ENCODE peak calls at places on chromosomes 6 and 20, in five cellular contexts. One of them, this sample, is unnamed.
A peak's percentile ranks its signal among the peaks of the same experiment; 100 is the strongest.

GRCh38 chr6:149137594-149137993 is 179.9 kb upstream of the TAB2 start:
- DNase-seq in A549: no peak
- DNase-seq in SK-N-SH: no peak
- DNase-seq in K562: no peak
- DNase-seq in HCT116: no peak
- DNase-seq in this sample: no peak

GRCh38 chr6:104958720-104959452 is 2.0 kb downstream of the LIN28B start:
- DNase-seq in A549: peak; percentile 57
- DNase-seq in SK-N-SH: no peak
- DNase-seq in K562: peak; percentile 31
- DNase-seq in HCT116: peak; percentile 0
- DNase-seq in this sample: peak; percentile 68

GRCh38 chr6:140082867-140083297 is 708.4 kb upstream of the CITED2 start:
- DNase-seq in A549: no peak
- DNase-seq in SK-N-SH: no peak
- DNase-seq in K562: no peak
- DNase-seq in HCT116: no peak
- DNase-seq in this sample: no peak

GRCh38 chr20:3714092-3714491 is 1.7 kb upstream of the SIGLEC1 start:
- DNase-seq in A549: no peak
- DNase-seq in SK-N-SH: no peak
- DNase-seq in K562: no peak
- DNase-seq in HCT116: no peak
- DNase-seq in this sample: no peak

GRCh38 chr6:145241039-145241438 is 494.3 kb downstream of the EPM2A start:
- DNase-seq in A549: peak; percentile 57
- DNase-seq in SK-N-SH: no peak
- DNase-seq in K562: no peak
- DNase-seq in HCT116: no peak
- DNase-seq in this sample: peak; percentile 26

GRCh38 chr20:49045440-49046086 is 549 bp upstream of the CSE1L start:
- DNase-seq in A549: no peak
- DNase-seq in SK-N-SH: peak; percentile 25
- DNase-seq in K562: peak; percentile 25
- DNase-seq in HCT116: no peak
- DNase-seq in this sample: peak; percentile 29

GRCh38 chr6:43767553-43768505 is 2.2 kb upstream of the VEGFA start:
- DNase-seq in A549: no peak
- DNase-seq in SK-N-SH: no peak
- DNase-seq in K562: no peak
- DNase-seq in HCT116: no peak
- DNase-seq in this sample: no peak

GRCh38 chr20:61253264-61253639 is 1.2 kb downstream of the CDH4 start:
- DNase-seq in A549: peak; percentile 45
- DNase-seq in SK-N-SH: peak; percentile 69
- DNase-seq in K562: no peak
- DNase-seq in HCT116: no peak
- DNase-seq in this sample: no peak

GRCh38 chr6:47094351-47094925 is 52.3 kb upstream of the ADGRF1 start:
- DNase-seq in A549: no peak
- DNase-seq in SK-N-SH: no peak
- DNase-seq in K562: no peak
- DNase-seq in HCT116: no peak
- DNase-seq in this sample: peak; percentile 97

GRCh38 chr6:113886512-113886911 is 29.4 kb downstream of the MARCKS start:
- DNase-seq in A549: no peak
- DNase-seq in SK-N-SH: no peak
- DNase-seq in K562: no peak
- DNase-seq in HCT116: no peak
- DNase-seq in this sample: no peak

GRCh38 chr6:152981989-152982767 is 663 bp downstream of the FBXO5 start:
- DNase-seq in A549: no peak
- DNase-seq in SK-N-SH: peak; percentile 66
- DNase-seq in K562: peak; percentile 57
- DNase-seq in HCT116: no peak
- DNase-seq in this sample: no peak

GRCh38 chr6:1286972-1287600 is 24.8 kb upstream of the FOXQ1 start:
- DNase-seq in A549: peak; percentile 67
- DNase-seq in SK-N-SH: no peak
- DNase-seq in K562: no peak
- DNase-seq in HCT116: peak; percentile 19
- DNase-seq in this sample: no peak

GRCh38 chr20:63837475-63837874 is 6.4 kb upstream of the ZBTB46 start:
- DNase-seq in A549: no peak
- DNase-seq in SK-N-SH: no peak
- DNase-seq in K562: no peak
- DNase-seq in HCT116: no peak
- DNase-seq in this sample: no peak

GRCh38 chr20:50389437-50389807 is 120.8 kb upstream of the PTPN1 start:
- DNase-seq in A549: no peak
- DNase-seq in SK-N-SH: no peak
- DNase-seq in K562: no peak
- DNase-seq in HCT116: no peak
- DNase-seq in this sample: peak; percentile 99

GRCh38 chr6:2827112-2827511 is 14.6 kb downstream of the SERPINB1 start:
- DNase-seq in A549: no peak
- DNase-seq in SK-N-SH: no peak
- DNase-seq in K562: no peak
- DNase-seq in HCT116: no peak
- DNase-seq in this sample: no peak

GRCh38 chr6:70819715-70820114 is 137.1 kb downstream of the B3GAT2 start:
- DNase-seq in A549: no peak
- DNase-seq in SK-N-SH: no peak
- DNase-seq in K562: no peak
- DNase-seq in HCT116: no peak
- DNase-seq in this sample: no peak

GRCh38 chr6:118894425-118895240 is 681 bp downstream of the ASF1A start:
- DNase-seq in A549: peak; percentile 45
- DNase-seq in SK-N-SH: peak; percentile 81
- DNase-seq in K562: peak; percentile 70
- DNase-seq in HCT116: no peak
- DNase-seq in this sample: peak; percentile 10

GRCh38 chr6:106572875-106573575 is 56.3 kb downstream of the RTN4IP1 start:
- DNase-seq in A549: no peak
- DNase-seq in SK-N-SH: no peak
- DNase-seq in K562: no peak
- DNase-seq in HCT116: no peak
- DNase-seq in this sample: no peak

GRCh38 chr6:77030929-77031674 is 432.2 kb downstream of the HTR1B start:
- DNase-seq in A549: no peak
- DNase-seq in SK-N-SH: no peak
- DNase-seq in K562: no peak
- DNase-seq in HCT116: no peak
- DNase-seq in this sample: no peak

GRCh38 chr6:31010393-31011060 is at the start of gene MUC22:
- DNase-seq in A549: no peak
- DNase-seq in SK-N-SH: no peak
- DNase-seq in K562: no peak
- DNase-seq in HCT116: no peak
- DNase-seq in this sample: no peak

GRCh38 chr6:44395501-44395900 is 8.0 kb downstream of the CDC5L start:
- DNase-seq in A549: no peak
- DNase-seq in SK-N-SH: no peak
- DNase-seq in K562: no peak
- DNase-seq in HCT116: no peak
- DNase-seq in this sample: no peak

DNA sequence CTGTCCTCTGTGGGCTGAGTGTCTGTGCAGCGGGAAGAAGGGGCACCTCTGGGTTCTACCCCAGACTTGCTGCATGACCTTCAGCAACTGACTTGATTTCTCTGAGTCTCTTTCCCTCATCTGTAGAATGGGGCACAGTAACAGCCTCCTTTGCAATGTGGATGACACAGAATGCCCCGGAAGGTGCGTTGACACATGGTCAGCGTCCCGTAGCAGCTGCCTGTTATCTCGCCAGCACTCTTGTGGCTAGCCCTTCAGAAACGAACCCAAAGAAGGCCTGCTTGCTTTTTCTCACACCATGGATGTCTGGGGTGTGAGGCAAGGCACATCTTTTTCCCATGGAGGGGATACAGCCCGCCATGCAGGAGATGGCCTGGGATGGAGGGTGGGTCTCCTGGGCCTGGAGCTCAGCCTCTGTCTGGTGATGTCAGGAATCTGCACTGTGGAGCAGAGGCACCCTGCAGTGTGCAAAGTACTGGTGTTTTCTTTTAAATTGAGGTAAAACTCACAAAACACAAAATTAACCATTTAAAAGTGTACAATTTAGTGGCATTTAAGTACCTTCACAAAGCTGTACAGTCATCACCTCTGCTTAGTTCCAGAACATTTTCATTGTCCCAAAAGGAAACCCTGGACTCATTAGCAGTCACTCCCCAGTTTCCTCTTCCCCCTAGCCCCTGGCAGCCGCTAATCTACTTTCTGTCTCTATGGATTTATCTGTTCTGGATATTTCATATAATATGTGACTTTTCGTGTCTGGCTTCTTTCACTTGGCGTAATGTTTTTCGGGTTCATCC is 59.8 kb upstream of the FAM83D start:
- DNase-seq in A549: no peak
- DNase-seq in SK-N-SH: peak; percentile 57
- DNase-seq in K562: no peak
- DNase-seq in HCT116: no peak
- DNase-seq in this sample: no peak
- TF ChIP-seq MAX in A549: no peak
- TF ChIP-seq MAX in SK-N-SH: no peak
- TF ChIP-seq MAX in K562: peak; percentile 68
- TF ChIP-seq MAX in HCT116: no peak
- TF ChIP-seq MAX in this sample: no peak

DNA sequence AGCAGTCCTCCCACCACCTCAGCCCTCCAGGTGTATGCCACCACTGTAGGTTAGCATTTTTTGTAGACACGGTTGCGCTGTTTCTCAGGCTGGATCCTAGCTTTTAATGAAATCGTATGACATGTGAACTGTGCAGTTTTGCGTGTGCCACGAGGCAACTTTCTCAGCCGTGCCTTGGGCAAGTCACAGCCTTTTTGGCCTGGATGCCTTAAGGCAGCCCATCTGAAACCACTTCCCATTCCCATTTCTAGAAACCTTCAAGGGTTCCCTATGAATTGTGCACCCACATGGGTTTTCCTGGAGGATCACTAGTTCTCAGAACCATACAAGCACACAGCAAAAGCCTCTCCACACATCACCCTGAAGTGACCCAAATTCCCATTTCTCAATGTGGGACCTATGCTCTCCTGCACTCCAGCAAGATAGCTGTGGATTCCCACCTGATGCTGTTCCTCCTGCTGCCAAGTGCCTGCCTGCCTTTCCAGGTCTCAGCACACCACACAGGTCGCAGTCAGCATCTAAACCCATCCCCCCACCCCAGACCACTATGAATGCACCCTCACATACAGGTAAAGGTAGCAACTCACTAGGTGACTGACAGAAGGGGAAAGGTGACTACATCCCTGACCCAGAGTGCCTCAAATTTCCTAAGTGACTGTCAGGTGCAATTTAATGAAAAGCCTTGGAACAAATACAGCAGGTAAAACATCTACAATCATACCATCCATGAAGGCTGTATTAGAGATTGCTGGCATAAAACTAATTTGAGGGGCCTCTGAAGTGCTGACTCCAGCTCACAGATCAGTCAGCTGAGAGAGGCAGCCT is 28.8 kb downstream of the SNX5 start:
- DNase-seq in A549: no peak
- DNase-seq in SK-N-SH: no peak
- DNase-seq in K562: no peak
- DNase-seq in HCT116: no peak
- DNase-seq in this sample: no peak
- TF ChIP-seq MAX in A549: no peak
- TF ChIP-seq MAX in SK-N-SH: no peak
- TF ChIP-seq MAX in K562: no peak
- TF ChIP-seq MAX in HCT116: no peak
- TF ChIP-seq MAX in this sample: peak; percentile 44

GRCh38 chr6:72272958-72273357 is 348.9 kb upstream of the KCNQ5 start:
- DNase-seq in A549: no peak
- DNase-seq in SK-N-SH: no peak
- DNase-seq in K562: no peak
- DNase-seq in HCT116: no peak
- DNase-seq in this sample: no peak
- TF ChIP-seq MAX in A549: no peak
- TF ChIP-seq MAX in SK-N-SH: no peak
- TF ChIP-seq MAX in K562: no peak
- TF ChIP-seq MAX in HCT116: no peak
- TF ChIP-seq MAX in this sample: no peak

GRCh38 chr20:36969050-36969449 is 17.5 kb upstream of the SAMHD1 start:
- DNase-seq in A549: no peak
- DNase-seq in SK-N-SH: no peak
- DNase-seq in K562: no peak
- DNase-seq in HCT116: no peak
- DNase-seq in this sample: no peak

GRCh38 chr20:36975085-36975829 is 23.7 kb upstream of the SAMHD1 start:
- DNase-seq in A549: no peak
- DNase-seq in SK-N-SH: no peak
- DNase-seq in K562: no peak
- DNase-seq in HCT116: no peak
- DNase-seq in this sample: no peak

GRCh38 chr20:36969478-36970186 is 18.1 kb upstream of the SAMHD1 start:
- DNase-seq in A549: no peak
- DNase-seq in SK-N-SH: no peak
- DNase-seq in K562: no peak
- DNase-seq in HCT116: no peak
- DNase-seq in this sample: peak; percentile 53

GRCh38 chr20:36971103-36971502 is 19.6 kb upstream of the SAMHD1 start:
- DNase-seq in A549: no peak
- DNase-seq in SK-N-SH: no peak
- DNase-seq in K562: no peak
- DNase-seq in HCT116: no peak
- DNase-seq in this sample: no peak

GRCh38 chr20:36974660-36975059 is 23.2 kb upstream of the SAMHD1 start:
- DNase-seq in A549: no peak
- DNase-seq in SK-N-SH: no peak
- DNase-seq in K562: no peak
- DNase-seq in HCT116: no peak
- DNase-seq in this sample: no peak
- TF ChIP-seq MAX in A549: no peak
- TF ChIP-seq MAX in SK-N-SH: no peak
- TF ChIP-seq MAX in K562: no peak
- TF ChIP-seq MAX in HCT116: no peak
- TF ChIP-seq MAX in this sample: no peak

This sample was measured in HepG2.